ENCODE peak calls at places on chromosome 21, in nine cellular contexts. G is upper lobe of left lung, J is K562, V is stomach, P is A549, D is ovary, R is HepG2, T is tibial nerve, Q is sigmoid colon. C is an unnamed sample.

GRCh38 chr21:26925636-26926035 is 41.3 kb downstream of the ADAMTS5 start:
- DNase-seq in R (no peak), Q (no peak), P (no peak), T (no peak), G (no peak), D (no peak), J (no peak), V (no peak), C (no peak)

GRCh38 chr21:32886339-32886738 is 114.8 kb upstream of the PAXBP1 start:
- DNase-seq in J (no peak), G (no peak), T (no peak), P (no peak), Q (no peak), D (no peak), V (no peak), R (peak; percentile 7), C (no peak)

GRCh38 chr21:25421327-25422028 is 185.8 kb downstream of the MRPL39 start:
- DNase-seq in G (no peak), Q (no peak), D (no peak), V (peak; percentile 39), T (no peak), P (no peak), R (no peak), J (no peak), C (peak; percentile 36)

GRCh38 chr21:33265664-33266049 is 510 bp upstream of the IL10RB start:
- DNase-seq in G (peak; percentile 84), P (no peak), T (no peak), V (peak; percentile 44), R (no peak), D (no peak), J (peak; percentile 30), Q (peak; percentile 79), C (peak; percentile 62)

GRCh38 chr21:27476696-27477095 is 509.8 kb upstream of the ADAMTS5 start:
- DNase-seq in D (no peak), P (no peak), R (no peak), V (no peak), Q (no peak), G (no peak), J (no peak), T (no peak), C (no peak)

GRCh38 chr21:46515109-46515508 is 56.4 kb downstream of the DIP2A start:
- DNase-seq in V (peak; percentile 82), T (no peak), P (no peak), G (peak; percentile 31), D (peak; percentile 47), R (no peak), J (no peak), Q (peak; percentile 72), C (peak; percentile 16)

GRCh38 chr21:38244885-38245869 is 11.6 kb upstream of the KCNJ15 start:
- DNase-seq in T (no peak), R (no peak), V (no peak), D (no peak), P (peak; percentile 8), G (peak; percentile 64), Q (no peak), J (no peak), C (no peak)

GRCh38 chr21:34846601-34847112 is 177.9 kb downstream of the CLIC6 start:
- DNase-seq in G (peak; percentile 74), D (no peak), Q (no peak), R (no peak), J (no peak), V (no peak), T (no peak), P (peak; percentile 18), C (peak; percentile 40)

GRCh38 chr21:37914211-37914900 is 1.9 kb downstream of the KCNJ6 start:
- DNase-seq in V (no peak), D (no peak), G (no peak), J (peak; percentile 64), Q (no peak), T (no peak), R (no peak), P (no peak), C (no peak)

GRCh38 chr21:31781737-31782136 is 49.8 kb upstream of the SCAF4 start:
- DNase-seq in P (no peak), J (no peak), T (no peak), R (no peak), D (peak; percentile 27), Q (peak; percentile 66), V (no peak), G (peak; percentile 46), C (no peak)

GRCh38 chr21:46436586-46436985 is 22.1 kb upstream of the DIP2A start:
- DNase-seq in P (no peak), G (no peak), J (no peak), T (no peak), V (no peak), Q (no peak), R (no peak), D (no peak), C (no peak)

GRCh38 chr21:36210779-36211659 is 54.4 kb downstream of the DOP1B start:
- DNase-seq in G (no peak), P (no peak), D (no peak), Q (no peak), R (no peak), J (no peak), T (no peak), V (no peak), C (no peak)

GRCh38 chr21:36209626-36210171 is 53.1 kb downstream of the DOP1B start:
- DNase-seq in T (no peak), P (no peak), R (peak; percentile 71), D (no peak), J (peak; percentile 37), V (peak; percentile 70), Q (no peak), G (peak; percentile 59), C (peak; percentile 67)

GRCh38 chr21:36212513-36212780 is 55.8 kb downstream of the DOP1B start:
- DNase-seq in T (no peak), J (no peak), R (no peak), D (no peak), V (no peak), P (no peak), Q (no peak), G (no peak), C (no peak)

GRCh38 chr21:36208326-36209013 is 51.8 kb downstream of the DOP1B start:
- DNase-seq in T (no peak), R (no peak), G (no peak), V (no peak), Q (no peak), P (no peak), J (no peak), D (no peak), C (no peak)

DNA sequence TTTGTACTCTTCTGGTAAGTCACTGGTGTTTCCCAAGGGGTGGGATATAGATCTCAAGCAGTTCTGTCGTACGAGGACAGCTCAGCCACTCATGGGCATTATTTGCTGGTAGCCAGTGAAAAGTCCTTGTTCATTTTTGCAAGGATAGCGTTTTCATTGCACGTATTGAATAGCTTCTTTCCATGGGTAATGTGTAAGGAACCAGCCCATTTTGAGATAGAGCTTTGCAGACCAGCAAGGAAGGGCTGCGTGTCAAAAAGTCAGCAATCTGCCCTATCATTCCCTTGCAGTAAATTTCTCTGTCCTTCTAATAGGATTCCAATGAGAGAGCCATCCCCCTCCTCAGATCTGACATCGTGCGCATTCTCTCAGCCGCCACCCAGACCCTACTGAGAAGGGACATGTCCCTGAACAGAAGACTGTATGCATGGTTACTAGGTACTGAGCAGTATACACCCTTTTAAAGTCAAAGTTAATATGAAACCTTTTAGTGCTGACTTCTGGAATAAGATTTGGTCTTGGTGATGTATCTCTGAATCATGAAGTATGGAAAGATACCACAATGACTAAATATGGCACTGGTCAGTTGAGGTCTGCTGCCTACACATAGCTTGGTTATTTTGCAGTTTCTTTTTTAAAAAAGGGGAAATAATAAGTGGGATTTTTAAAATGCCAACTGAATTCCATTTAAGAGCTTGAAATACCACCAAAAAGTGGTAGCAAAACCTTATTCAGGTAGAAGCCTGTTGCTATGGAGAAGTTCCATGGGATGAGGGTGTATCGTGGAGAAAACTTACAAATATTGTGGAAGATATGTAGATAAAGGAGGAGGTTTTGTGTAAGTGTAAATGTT is 55.3 kb downstream of the DOP1B start:
- DNase-seq in D (no peak), P (no peak), T (no peak), J (no peak), G (no peak), V (no peak), Q (no peak), R (no peak), C (no peak)
- TF ChIP-seq EP300 in D (no peak), P (no peak), T (no peak), J (no peak), G (no peak), V (no peak), Q (no peak), R (no peak), C (no peak)

DNA sequence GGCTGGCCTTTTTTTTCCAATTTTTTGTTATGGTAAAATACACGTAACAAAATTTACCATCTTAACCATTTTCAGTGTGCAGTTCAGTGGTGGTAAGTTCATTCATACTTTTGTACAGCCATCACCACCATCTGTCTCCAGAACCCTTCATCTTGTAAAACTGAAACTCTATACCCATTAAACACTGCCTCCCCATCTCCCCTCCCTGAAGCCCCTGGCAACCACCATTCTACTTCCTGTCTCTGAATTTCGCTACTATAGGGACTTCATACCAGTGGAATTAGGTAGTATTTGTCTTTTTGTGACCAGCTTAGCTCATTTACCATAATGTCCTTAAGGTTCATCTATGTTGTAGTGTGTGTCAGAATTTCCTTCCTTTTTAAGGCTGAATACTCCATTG is 8.7 kb downstream of the PKNOX1 start:
- DNase-seq in D (no peak), P (no peak), V (no peak), T (no peak), G (no peak), J (no peak), Q (no peak), R (no peak), C (no peak)
- H3K4me1 ChIP-seq in D (no peaks in the 10 kb centered on the region), P (peaks cover 10% of the 10 kb centered on the region), V (no peaks in the 10 kb centered on the region), T (no peaks in the 10 kb centered on the region), G (peaks cover 4% of the 10 kb centered on the region), J (peaks cover 6% of the 10 kb centered on the region), Q (peaks cover 15% of the 10 kb centered on the region), R (peaks cover 20% of the 10 kb centered on the region), C (no peaks in the 10 kb centered on the region)

GRCh38 chr21:14916676-14917141 is 148.1 kb downstream of the NRIP1 start:
- DNase-seq in J (no peak), G (no peak), D (no peak), P (no peak), T (no peak), Q (no peak), V (no peak), R (no peak), C (peak; percentile 10)
- TF ChIP-seq EP300 in J (no peak), G (no peak), D (no peak), P (no peak), T (no peak), Q (no peak), V (no peak), R (no peak), C (no peak)

GRCh38 chr21:43775795-43776430 is at the start of gene CSTB:
- DNase-seq in R (peak; percentile 37), D (peak; percentile 85), G (peak; percentile 88), P (peak; percentile 53), T (peak; percentile 74), Q (peak; percentile 90), J (peak; percentile 88), V (peak; percentile 80), C (peak; percentile 87)
- H3K4me1 ChIP-seq in R (peaks cover 60% of the 10 kb centered on the region), D (no peaks in the 10 kb centered on the region), G (peaks cover 27% of the 10 kb centered on the region), P (peaks cover 14% of the 10 kb centered on the region), T (no peaks in the 10 kb centered on the region), Q (peaks cover 10% of the 10 kb centered on the region), J (peaks cover 23% of the 10 kb centered on the region), V (peaks cover 13% of the 10 kb centered on the region), C (peaks cover 4% of the 10 kb centered on the region)

DNA sequence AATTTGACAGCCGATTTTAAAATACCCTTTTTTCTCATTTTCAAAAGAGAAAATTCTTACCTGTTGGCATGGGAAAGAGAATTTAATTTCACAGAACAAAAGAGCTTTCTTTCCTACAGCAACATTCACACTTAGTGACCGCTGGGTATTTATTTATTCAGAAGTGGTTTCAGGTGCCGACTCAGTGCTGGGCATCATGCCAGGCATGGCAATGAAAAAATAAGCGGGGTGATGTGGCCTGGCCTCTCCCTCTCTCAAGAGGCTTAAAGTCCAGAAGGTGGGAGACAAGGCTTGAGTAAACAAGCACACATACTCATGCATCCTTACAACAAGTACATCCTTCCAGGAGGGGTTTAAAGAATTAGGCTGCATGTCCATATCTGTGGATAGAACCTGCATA is 4.1 kb upstream of the PCP4 start:
- DNase-seq in T (no peak), D (no peak), J (no peak), R (no peak), G (peak; percentile 60), Q (no peak), V (peak; percentile 63), P (no peak), C (peak; percentile 13)
- TF ChIP-seq EP300 in T (no peak), D (no peak), J (no peak), R (no peak), G (no peak), Q (no peak), V (no peak), P (no peak), C (no peak)